ENCODE peak calls at places on chromosomes 16 and 17, in nine cellular contexts. M, N, C, H, R, X, D, L and E are unnamed samples.

GRCh38 chr16:78869492-78869891 is 731.0 kb downstream of the MAF start:
- DNase-seq in L (no peak), M (no peak), N (no peak), X (no peak), C (no peak), H (no peak), D (no peak), R (no peak), E (no peak)

GRCh38 chr16:14505846-14506245 is 124.2 kb downstream of the PARN start:
- DNase-seq in L (no peak), C (no peak), D (peak; percentile 64), N (peak; percentile 47), H (no peak), M (no peak), R (no peak), X (no peak), E (peak; percentile 43)

GRCh38 chr17:78458739-78459335 is 80.4 kb downstream of the PGS1 start:
- DNase-seq in H (no peak), C (no peak), M (no peak), R (no peak), N (no peak), X (no peak), L (no peak), D (no peak), E (no peak)

GRCh38 chr17:6508519-6509294 is 47.6 kb downstream of the PITPNM3 start:
- DNase-seq in H (no peak), C (no peak), X (no peak), R (no peak), D (no peak), L (no peak), M (no peak), N (no peak), E (no peak)

GRCh38 chr17:14471052-14471451 is 170.2 kb downstream of the HS3ST3B1 start:
- DNase-seq in C (no peak), L (peak; percentile 45), D (no peak), X (no peak), H (no peak), R (no peak), M (no peak), N (peak; percentile 93), E (peak; percentile 51)

GRCh38 chr16:4323071-4323844 is 7.4 kb downstream of the GLIS2 start:
- DNase-seq in L (no peak), X (no peak), H (no peak), D (no peak), M (no peak), R (no peak), C (no peak), N (no peak), E (no peak)

GRCh38 chr17:80068301-80069160 is 32.1 kb downstream of the CCDC40 start:
- DNase-seq in H (no peak), N (peak; percentile 96), X (no peak), M (no peak), D (no peak), C (no peak), R (peak; percentile 40), L (no peak), E (no peak)

GRCh38 chr17:80277751-80278671 is 17.4 kb downstream of the RNF213 start:
- DNase-seq in L (no peak), N (no peak), X (no peak), M (no peak), R (no peak), C (no peak), D (no peak), H (no peak), E (no peak)

GRCh38 chr17:71208111-71208704 is 912.6 kb upstream of the SOX9 start:
- DNase-seq in H (no peak), L (peak; percentile 52), X (peak; percentile 1), D (peak; percentile 37), C (no peak), M (no peak), N (peak; percentile 28), R (no peak), E (peak; percentile 89)

GRCh38 chr17:72173475-72174116 is 52.8 kb downstream of the SOX9 start:
- DNase-seq in M (no peak), L (no peak), X (no peak), R (no peak), D (no peak), H (no peak), C (no peak), N (no peak), E (no peak)

GRCh38 chr16:86347090-86347489 is 163.2 kb upstream of the FOXF1 start:
- DNase-seq in D (no peak), L (no peak), C (no peak), H (no peak), R (no peak), X (no peak), M (no peak), N (no peak), E (no peak)

GRCh38 chr16:228151-228855 is 946 bp downstream of the LUC7L start:
- DNase-seq in D (no peak), H (no peak), R (no peak), L (no peak), N (peak; percentile 23), C (peak; percentile 53), M (no peak), X (peak; percentile 18), E (no peak)

GRCh38 chr17:57357830-57358426 is 101.6 kb downstream of the MSI2 start:
- DNase-seq in M (no peak), R (no peak), X (no peak), D (peak; percentile 95), C (peak; percentile 94), H (no peak), N (no peak), L (no peak), E (no peak)

GRCh38 chr17:70073799-70074198 is 1.2 kb upstream of the KCNJ16 start:
- DNase-seq in C (no peak), R (no peak), X (no peak), H (no peak), L (no peak), D (no peak), N (no peak), M (no peak), E (no peak)

GRCh38 chr17:8725881-8726280 is 18.8 kb downstream of the CCDC42 start:
- DNase-seq in M (no peak), N (no peak), H (no peak), L (no peak), C (no peak), R (no peak), D (no peak), X (no peak), E (no peak)

GRCh38 chr17:1123397-1124237 is 56.2 kb downstream of the ABR start:
- DNase-seq in D (no peak), R (no peak), M (no peak), H (no peak), L (no peak), C (no peak), N (no peak), X (no peak), E (no peak)
- H3K4me3 ChIP-seq in D (no peak overlapping the region), R (no peak overlapping the region), M (no peak overlapping the region), H (no peak overlapping the region), L (no peak overlapping the region), C (no peak overlapping the region), N (no peak overlapping the region), X (no peak overlapping the region), E (no peak overlapping the region)

GRCh38 chr17:38452719-38453118 is 24.5 kb downstream of the ARHGAP23 start:
- DNase-seq in N (no peak), R (no peak), M (no peak), H (no peak), X (no peak), D (no peak), C (no peak), L (no peak), E (no peak)

GRCh38 chr17:38455288-38455915 is 27.1 kb downstream of the ARHGAP23 start:
- DNase-seq in N (no peak), D (no peak), M (no peak), X (no peak), H (no peak), C (no peak), L (no peak), R (no peak), E (no peak)

GRCh38 chr17:38451840-38452529 is 23.7 kb downstream of the ARHGAP23 start:
- DNase-seq in N (peak; percentile 93), H (no peak), C (no peak), M (no peak), L (peak; percentile 77), D (no peak), X (peak; percentile 51), R (no peak), E (peak; percentile 76)

GRCh38 chr17:38454528-38454927 is 26.3 kb downstream of the ARHGAP23 start:
- DNase-seq in H (no peak), D (peak; percentile 74), X (no peak), M (no peak), C (no peak), L (no peak), R (peak; percentile 85), N (peak; percentile 80), E (no peak)

GRCh38 chr17:38453951-38454421 is 25.7 kb downstream of the ARHGAP23 start:
- DNase-seq in D (no peak), N (peak; percentile 55), C (no peak), M (no peak), H (no peak), L (no peak), X (no peak), R (no peak), E (no peak)
- H3K4me3 ChIP-seq in D (peak overlapping the region; percentile 67), N (peak overlapping the region; percentile 74), C (no peak overlapping the region), M (no peak overlapping the region), H (no peak overlapping the region), L (peak overlapping the region; percentile 55), X (no peak overlapping the region), R (peak overlapping the region; percentile 61), E (peak overlapping the region; percentile 60)

GRCh38 chr17:17683710-17684365 is 2.6 kb downstream of the RAI1 start:
- DNase-seq in C (no peak), L (no peak), N (peak; percentile 47), X (no peak), M (no peak), R (no peak), H (no peak), D (peak; percentile 49), E (no peak)
- H3K4me3 ChIP-seq in C (peak overlapping the region; percentile 97), L (peak overlapping the region; percentile 75), N (peak overlapping the region; percentile 72), X (no peak overlapping the region), M (no peak overlapping the region), R (peak overlapping the region; percentile 85), H (peak overlapping the region; percentile 66), D (peak overlapping the region; percentile 73), E (peak overlapping the region; percentile 76)

DNA sequence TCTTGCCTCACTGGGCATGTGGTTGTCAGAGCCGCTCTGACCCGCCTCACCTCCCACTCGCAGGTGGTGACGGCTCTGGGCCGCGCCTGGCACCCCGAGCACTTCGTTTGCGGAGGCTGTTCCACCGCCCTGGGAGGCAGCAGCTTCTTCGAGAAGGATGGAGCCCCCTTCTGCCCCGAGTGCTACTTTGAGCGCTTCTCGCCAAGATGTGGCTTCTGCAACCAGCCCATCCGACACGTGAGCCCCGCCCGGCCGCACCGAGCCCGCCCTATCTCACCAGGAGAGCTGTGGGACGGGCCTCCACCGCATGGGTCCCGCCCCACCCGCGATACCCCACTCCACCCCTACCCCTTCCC is 4.0 kb downstream of the TGFB1I1 start:
- DNase-seq in M (no peak), D (no peak), X (peak; percentile 51), L (no peak), H (peak; percentile 20), C (no peak), N (no peak), R (no peak), E (no peak)
- H3K4me3 ChIP-seq in M (peak overlapping the region; percentile 71), D (peak overlapping the region; percentile 87), X (no peak overlapping the region), L (no peak overlapping the region), H (peak overlapping the region; percentile 70), C (no peak overlapping the region), N (no peak overlapping the region), R (no peak overlapping the region), E (no peak overlapping the region)